ENCODE peak calls at places on chromosomes 4 and X, in four cellular contexts. One of them, this sample, is unnamed.

GRCh38 chrX:7254144-7254543 is 106.2 kb upstream of the PUDP start:
- DNase-seq in GM12878: no peak
- DNase-seq in right lobe of liver: no peak
- DNase-seq in foreskin fibroblast: no peak
- DNase-seq in this sample: no peak

GRCh38 chr4:131063878-131064277 is 1967.9 kb downstream of the C4orf33 start:
- DNase-seq in GM12878: no peak
- DNase-seq in right lobe of liver: no peak
- DNase-seq in foreskin fibroblast: no peak
- DNase-seq in this sample: no peak

GRCh38 chrX:45070116-45071007 is 130.3 kb downstream of the DIPK2B start:
- DNase-seq in GM12878: peak
- DNase-seq in right lobe of liver: no peak
- DNase-seq in foreskin fibroblast: peak
- DNase-seq in this sample: no peak

GRCh38 chrX:103710609-103711008 is at the start of gene TMEM31:
- DNase-seq in GM12878: no peak
- DNase-seq in right lobe of liver: no peak
- DNase-seq in foreskin fibroblast: no peak
- DNase-seq in this sample: no peak

GRCh38 chr4:42331040-42331439 is 66.2 kb upstream of the SHISA3 start:
- DNase-seq in GM12878: no peak
- DNase-seq in right lobe of liver: no peak
- DNase-seq in foreskin fibroblast: no peak
- DNase-seq in this sample: no peak

GRCh38 chr4:42915484-42915883 is 23.0 kb downstream of the GRXCR1 start:
- DNase-seq in GM12878: no peak
- DNase-seq in right lobe of liver: no peak
- DNase-seq in foreskin fibroblast: no peak
- DNase-seq in this sample: no peak

GRCh38 chr4:146040623-146041022 is 102.0 kb upstream of the ZNF827 start:
- DNase-seq in GM12878: no peak
- DNase-seq in right lobe of liver: no peak
- DNase-seq in foreskin fibroblast: no peak
- DNase-seq in this sample: no peak

GRCh38 chr4:120843840-120844527 is 78.5 kb downstream of the PRDM5 start:
- DNase-seq in GM12878: no peak
- DNase-seq in right lobe of liver: no peak
- DNase-seq in foreskin fibroblast: no peak
- DNase-seq in this sample: no peak

GRCh38 chrX:26442340-26442739 is 226.4 kb downstream of the MAGEB5 start:
- DNase-seq in GM12878: no peak
- DNase-seq in right lobe of liver: no peak
- DNase-seq in foreskin fibroblast: peak
- DNase-seq in this sample: peak

GRCh38 chrX:22135994-22136684 is 104.0 kb downstream of the PHEX start:
- DNase-seq in GM12878: no peak
- DNase-seq in right lobe of liver: no peak
- DNase-seq in foreskin fibroblast: peak
- DNase-seq in this sample: peak

GRCh38 chr4:105060628-105061027 is 86.0 kb upstream of the TET2 start:
- DNase-seq in GM12878: peak
- DNase-seq in right lobe of liver: no peak
- DNase-seq in foreskin fibroblast: no peak
- DNase-seq in this sample: no peak

GRCh38 chr4:89121711-89122387 is 10.5 kb downstream of the TIGD2 start:
- DNase-seq in GM12878: no peak
- DNase-seq in right lobe of liver: no peak
- DNase-seq in foreskin fibroblast: no peak
- DNase-seq in this sample: no peak

GRCh38 chrX:32896132-32896531 is 315.2 kb downstream of the DMD start:
- DNase-seq in GM12878: no peak
- DNase-seq in right lobe of liver: no peak
- DNase-seq in foreskin fibroblast: no peak
- DNase-seq in this sample: no peak

GRCh38 chrX:53682885-53683555 is 3.5 kb downstream of the HUWE1 start:
- DNase-seq in GM12878: no peak
- DNase-seq in right lobe of liver: no peak
- DNase-seq in foreskin fibroblast: peak
- DNase-seq in this sample: no peak

GRCh38 chr4:74109116-74109791 is 10.3 kb upstream of the CXCL2 start:
- DNase-seq in GM12878: no peak
- DNase-seq in right lobe of liver: no peak
- DNase-seq in foreskin fibroblast: peak
- DNase-seq in this sample: peak

GRCh38 chrX:16469870-16470269 is 180.1 kb upstream of the S100G start:
- DNase-seq in GM12878: no peak
- DNase-seq in right lobe of liver: no peak
- DNase-seq in foreskin fibroblast: no peak
- DNase-seq in this sample: no peak

GRCh38 chrX:81528041-81528440 is 326.1 kb downstream of the SH3BGRL start:
- DNase-seq in GM12878: no peak
- DNase-seq in right lobe of liver: no peak
- DNase-seq in foreskin fibroblast: no peak
- DNase-seq in this sample: no peak

GRCh38 chr4:61374612-61374920 is 174.4 kb downstream of the ADGRL3 start:
- DNase-seq in GM12878: no peak
- DNase-seq in right lobe of liver: no peak
- DNase-seq in foreskin fibroblast: peak
- DNase-seq in this sample: no peak

GRCh38 chr4:70326052-70326451 is 8.7 kb upstream of the CABS1 start:
- DNase-seq in GM12878: no peak
- DNase-seq in right lobe of liver: no peak
- DNase-seq in foreskin fibroblast: no peak
- DNase-seq in this sample: no peak

GRCh38 chrX:68761086-68761485 is 67.7 kb upstream of the EFNB1 start:
- DNase-seq in GM12878: no peak
- DNase-seq in right lobe of liver: no peak
- DNase-seq in foreskin fibroblast: no peak
- DNase-seq in this sample: no peak

GRCh38 chr4:112532267-112532666 is 16.3 kb upstream of the NEUROG2 start:
- DNase-seq in GM12878: no peak
- DNase-seq in right lobe of liver: no peak
- DNase-seq in foreskin fibroblast: peak
- DNase-seq in this sample: no peak

GRCh38 chrX:45266456-45266855 is 65.8 kb upstream of the DIPK2B start:
- DNase-seq in GM12878: no peak
- DNase-seq in right lobe of liver: no peak
- DNase-seq in foreskin fibroblast: no peak
- DNase-seq in this sample: no peak

GRCh38 chr4:140645196-140645595 is 76.4 kb upstream of the UCP1 start:
- DNase-seq in GM12878: no peak
- DNase-seq in right lobe of liver: no peak
- DNase-seq in foreskin fibroblast: no peak
- DNase-seq in this sample: no peak

GRCh38 chr4:158013858-158014257 is 159.0 kb downstream of the GASK1B start:
- DNase-seq in GM12878: no peak
- DNase-seq in right lobe of liver: no peak
- DNase-seq in foreskin fibroblast: peak
- DNase-seq in this sample: no peak

GRCh38 chr4:32858971-32859370 is 2138.8 kb downstream of the PCDH7 start:
- DNase-seq in GM12878: no peak
- DNase-seq in right lobe of liver: no peak
- DNase-seq in foreskin fibroblast: peak
- DNase-seq in this sample: no peak
- H3K4me3 ChIP-seq in GM12878: no peak
- H3K4me3 ChIP-seq in right lobe of liver: no peak
- H3K4me3 ChIP-seq in foreskin fibroblast: no peak
- H3K4me3 ChIP-seq in this sample: no peak

GRCh38 chr4:6943870-6944195 is 34.2 kb downstream of the TBC1D14 start:
- DNase-seq in GM12878: no peak
- DNase-seq in right lobe of liver: no peak
- DNase-seq in foreskin fibroblast: no peak
- DNase-seq in this sample: no peak

GRCh38 chr4:6943012-6943869 is 33.6 kb downstream of the TBC1D14 start:
- DNase-seq in GM12878: no peak
- DNase-seq in right lobe of liver: no peak
- DNase-seq in foreskin fibroblast: no peak
- DNase-seq in this sample: no peak

GRCh38 chr4:6945052-6945409 is 35.4 kb downstream of the TBC1D14 start:
- DNase-seq in GM12878: no peak
- DNase-seq in right lobe of liver: no peak
- DNase-seq in foreskin fibroblast: no peak
- DNase-seq in this sample: no peak

GRCh38 chr4:6946497-6946896 is 36.9 kb downstream of the TBC1D14 start:
- DNase-seq in GM12878: no peak
- DNase-seq in right lobe of liver: no peak
- DNase-seq in foreskin fibroblast: no peak
- DNase-seq in this sample: no peak

DNA sequence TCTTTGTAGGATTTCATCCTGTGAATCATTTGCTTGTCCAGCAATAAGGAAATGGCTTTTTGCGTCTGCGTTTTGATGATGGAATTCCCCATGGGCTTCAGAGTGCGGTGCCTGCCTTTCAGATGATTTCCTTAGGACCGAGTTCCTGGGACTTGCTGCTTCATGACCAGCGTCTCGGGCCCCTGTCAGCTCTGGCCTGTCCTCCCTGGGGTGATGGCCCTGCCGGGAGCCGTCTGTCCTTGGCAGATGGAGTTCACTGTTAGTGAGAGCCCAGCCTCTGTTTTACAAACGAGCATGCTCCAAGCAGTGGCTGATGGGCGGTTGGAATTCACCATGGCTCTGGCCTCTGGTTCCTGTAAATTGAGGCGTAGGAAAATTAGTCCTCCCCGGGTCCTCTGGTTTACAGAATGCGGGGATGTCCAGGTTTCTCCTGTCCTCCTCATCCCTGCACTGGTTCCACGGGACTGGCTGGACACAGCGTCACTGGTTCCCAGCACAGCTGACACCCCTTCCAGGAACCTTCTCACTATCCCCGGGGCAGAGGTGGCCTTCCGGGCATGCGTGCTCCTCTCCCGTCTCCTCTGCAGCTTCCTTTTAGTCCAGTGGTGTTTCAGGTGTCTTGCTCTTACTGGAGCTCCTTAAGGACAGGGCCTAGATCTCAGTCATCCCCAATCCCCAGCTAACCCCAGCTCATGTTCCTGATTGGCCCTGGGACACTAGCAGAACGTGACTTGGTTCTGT is 34.9 kb downstream of the TBC1D14 start:
- DNase-seq in GM12878: no peak
- DNase-seq in right lobe of liver: peak
- DNase-seq in foreskin fibroblast: no peak
- DNase-seq in this sample: no peak
- H3K4me3 ChIP-seq in GM12878: no peak
- H3K4me3 ChIP-seq in right lobe of liver: no peak
- H3K4me3 ChIP-seq in foreskin fibroblast: no peak
- H3K4me3 ChIP-seq in this sample: no peak

DNA sequence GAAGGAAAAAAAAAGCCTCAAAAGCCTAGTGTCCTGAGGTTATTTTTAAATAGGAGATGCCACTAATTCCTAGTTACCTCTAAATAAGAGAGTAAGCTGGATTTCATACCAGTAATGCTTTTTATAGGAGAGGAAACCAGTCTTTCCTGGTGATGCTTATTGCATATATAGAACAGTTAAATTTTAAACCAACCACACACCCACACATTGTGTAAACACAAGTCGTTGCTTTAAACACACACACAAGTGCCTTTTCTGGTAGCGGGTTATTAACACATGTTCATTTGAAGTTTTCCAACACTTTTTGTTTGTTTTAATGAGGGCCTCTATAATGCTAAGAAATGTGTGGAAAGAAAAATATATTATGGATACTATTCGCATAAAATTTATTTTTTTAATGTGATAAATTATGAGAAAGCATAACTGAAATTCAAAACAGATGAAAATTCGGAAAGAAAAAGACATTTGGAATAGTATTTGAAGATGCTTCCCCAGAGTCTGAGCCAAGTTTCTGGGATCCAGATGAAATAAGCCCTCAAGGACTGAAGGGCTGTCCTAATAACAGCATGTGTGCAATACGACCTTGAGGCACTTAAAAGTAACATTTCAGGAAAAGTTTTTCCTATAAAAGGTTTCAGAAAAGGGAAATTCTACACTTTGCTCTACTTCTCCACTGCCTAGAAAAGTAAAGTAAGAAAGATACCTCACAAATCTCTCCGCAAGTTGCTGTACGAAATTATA is 2.0 kb downstream of the ANTXR2 start:
- DNase-seq in GM12878: no peak
- DNase-seq in right lobe of liver: no peak
- DNase-seq in foreskin fibroblast: peak
- DNase-seq in this sample: no peak
- H3K4me3 ChIP-seq in GM12878: peak
- H3K4me3 ChIP-seq in right lobe of liver: peak
- H3K4me3 ChIP-seq in foreskin fibroblast: peak
- H3K4me3 ChIP-seq in this sample: peak

DNA sequence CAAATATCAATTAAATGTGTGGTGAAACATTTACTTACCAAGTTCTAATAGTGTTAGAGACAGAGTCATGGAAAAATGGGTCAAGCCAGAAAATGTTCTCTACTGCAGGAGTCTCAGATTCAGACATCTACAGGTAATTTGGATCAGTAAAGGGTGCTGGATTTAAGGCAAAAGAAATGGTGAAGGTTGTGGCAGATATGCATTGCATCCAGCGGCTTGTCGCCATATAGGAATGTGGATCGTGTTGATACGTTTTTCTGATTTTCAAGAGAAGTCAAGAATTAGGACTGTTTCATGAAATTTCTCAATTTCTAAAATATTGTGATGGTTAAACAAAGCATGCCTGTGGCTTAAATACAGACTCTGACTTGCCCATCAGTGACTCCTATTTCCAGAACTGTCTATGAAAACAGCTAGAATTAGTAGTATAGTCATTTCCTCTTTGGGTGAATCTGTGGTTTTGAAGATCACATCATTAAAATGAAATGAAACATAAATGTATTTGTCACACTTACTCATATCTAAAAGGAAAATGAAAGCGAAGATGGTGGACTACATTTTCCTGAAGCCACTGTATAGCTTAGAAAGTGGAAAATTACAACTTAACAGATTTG is 110.1 kb upstream of the VEGFC start:
- DNase-seq in GM12878: peak
- DNase-seq in right lobe of liver: no peak
- DNase-seq in foreskin fibroblast: peak
- DNase-seq in this sample: no peak
- H3K4me3 ChIP-seq in GM12878: no peak
- H3K4me3 ChIP-seq in right lobe of liver: no peak
- H3K4me3 ChIP-seq in foreskin fibroblast: no peak
- H3K4me3 ChIP-seq in this sample: no peak

DNA sequence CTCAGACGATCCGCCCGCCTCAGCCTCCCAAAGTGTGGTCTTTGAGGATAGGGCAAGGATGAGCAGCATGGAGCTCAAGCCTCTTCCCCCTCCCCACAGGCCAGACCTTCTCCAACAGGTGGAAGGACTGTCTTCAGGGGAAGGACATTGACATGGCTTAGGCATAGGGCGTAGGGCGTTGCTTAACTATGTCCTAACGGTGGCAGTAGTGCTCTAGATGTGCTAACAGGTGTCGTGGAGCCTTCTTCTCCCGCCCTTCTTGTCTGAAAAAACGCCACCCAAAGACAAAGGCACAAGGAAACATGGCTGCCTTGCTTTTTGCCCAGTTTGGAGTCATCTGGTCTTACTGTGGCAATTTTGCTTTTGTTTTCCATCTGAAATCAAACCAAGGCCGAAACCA is 219.8 kb downstream of the OR13H1 start:
- DNase-seq in GM12878: peak
- DNase-seq in right lobe of liver: no peak
- DNase-seq in foreskin fibroblast: no peak
- DNase-seq in this sample: no peak
- H3K4me3 ChIP-seq in GM12878: peak
- H3K4me3 ChIP-seq in right lobe of liver: peak
- H3K4me3 ChIP-seq in foreskin fibroblast: no peak
- H3K4me3 ChIP-seq in this sample: no peak

GRCh38 chr4:13527983-13528822 is 16.1 kb downstream of the NKX3-2 start:
- DNase-seq in GM12878: peak
- DNase-seq in right lobe of liver: no peak
- DNase-seq in foreskin fibroblast: peak
- DNase-seq in this sample: no peak
- H3K4me3 ChIP-seq in GM12878: peak
- H3K4me3 ChIP-seq in right lobe of liver: no peak
- H3K4me3 ChIP-seq in foreskin fibroblast: no peak
- H3K4me3 ChIP-seq in this sample: no peak

This sample was measured in tibial nerve.